ENCODE peak calls at places on chromosomes 7 and 10, in four cellular contexts. One of them, this sample, is unnamed.
A peak's percentile ranks its signal among the peaks of the same experiment; 100 is the strongest.

GRCh38 chr10:88841316-88842111 is 10.1 kb downstream of the ANKRD22 start:
- DNase-seq in activated CD8-positive, alpha-beta memory T cell treated with anti-CD3 and anti-CD28 coated beads, Interleukin-2, amount 50 U/mL, for 48 hours: no peak
- DNase-seq in adrenal gland: no peak
- DNase-seq in mammary epithelial cell: no peak
- DNase-seq in this sample: no peak

GRCh38 chr10:34689053-34689452 is 126.0 kb downstream of the PARD3 start:
- DNase-seq in activated CD8-positive, alpha-beta memory T cell treated with anti-CD3 and anti-CD28 coated beads, Interleukin-2, amount 50 U/mL, for 48 hours: no peak
- DNase-seq in mammary epithelial cell: no peak
- DNase-seq in adrenal gland: peak; percentile 44
- DNase-seq in this sample: peak; percentile 66

GRCh38 chr7:157817433-157817832 is 480.6 kb downstream of the DNAJB6 start:
- DNase-seq in mammary epithelial cell: no peak
- DNase-seq in activated CD8-positive, alpha-beta memory T cell treated with anti-CD3 and anti-CD28 coated beads, Interleukin-2, amount 50 U/mL, for 48 hours: no peak
- DNase-seq in adrenal gland: no peak
- DNase-seq in this sample: no peak

GRCh38 chr10:17578603-17579002 is 38.6 kb downstream of the HACD1 start:
- DNase-seq in adrenal gland: no peak
- DNase-seq in activated CD8-positive, alpha-beta memory T cell treated with anti-CD3 and anti-CD28 coated beads, Interleukin-2, amount 50 U/mL, for 48 hours: no peak
- DNase-seq in mammary epithelial cell: no peak
- DNase-seq in this sample: no peak

GRCh38 chr10:130188195-130189175 is 52.3 kb downstream of the GLRX3 start:
- DNase-seq in adrenal gland: no peak
- DNase-seq in activated CD8-positive, alpha-beta memory T cell treated with anti-CD3 and anti-CD28 coated beads, Interleukin-2, amount 50 U/mL, for 48 hours: no peak
- DNase-seq in mammary epithelial cell: no peak
- DNase-seq in this sample: no peak

GRCh38 chr7:75042299-75042698 is 31.3 kb downstream of the RCC1L start:
- DNase-seq in adrenal gland: no peak
- DNase-seq in activated CD8-positive, alpha-beta memory T cell treated with anti-CD3 and anti-CD28 coated beads, Interleukin-2, amount 50 U/mL, for 48 hours: no peak
- DNase-seq in mammary epithelial cell: no peak
- DNase-seq in this sample: no peak

GRCh38 chr10:106380706-106381105 is 783.8 kb downstream of the SORCS1 start:
- DNase-seq in adrenal gland: no peak
- DNase-seq in activated CD8-positive, alpha-beta memory T cell treated with anti-CD3 and anti-CD28 coated beads, Interleukin-2, amount 50 U/mL, for 48 hours: no peak
- DNase-seq in mammary epithelial cell: no peak
- DNase-seq in this sample: no peak

GRCh38 chr7:112508404-112508803 is 27.6 kb downstream of the LSMEM1 start:
- DNase-seq in activated CD8-positive, alpha-beta memory T cell treated with anti-CD3 and anti-CD28 coated beads, Interleukin-2, amount 50 U/mL, for 48 hours: no peak
- DNase-seq in adrenal gland: no peak
- DNase-seq in mammary epithelial cell: no peak
- DNase-seq in this sample: no peak

GRCh38 chr7:146255604-146256003 is 139.0 kb downstream of the CNTNAP2 start:
- DNase-seq in activated CD8-positive, alpha-beta memory T cell treated with anti-CD3 and anti-CD28 coated beads, Interleukin-2, amount 50 U/mL, for 48 hours: no peak
- DNase-seq in mammary epithelial cell: no peak
- DNase-seq in adrenal gland: no peak
- DNase-seq in this sample: no peak

GRCh38 chr7:17297243-17297642 is 1.2 kb upstream of the AHR start:
- DNase-seq in mammary epithelial cell: no peak
- DNase-seq in adrenal gland: no peak
- DNase-seq in activated CD8-positive, alpha-beta memory T cell treated with anti-CD3 and anti-CD28 coated beads, Interleukin-2, amount 50 U/mL, for 48 hours: no peak
- DNase-seq in this sample: no peak

GRCh38 chr10:128860574-128860973 is 606.5 kb upstream of the MGMT start:
- DNase-seq in adrenal gland: no peak
- DNase-seq in mammary epithelial cell: no peak
- DNase-seq in activated CD8-positive, alpha-beta memory T cell treated with anti-CD3 and anti-CD28 coated beads, Interleukin-2, amount 50 U/mL, for 48 hours: no peak
- DNase-seq in this sample: no peak

GRCh38 chr7:150986556-150986955 is 4.3 kb upstream of the NOS3 start:
- DNase-seq in activated CD8-positive, alpha-beta memory T cell treated with anti-CD3 and anti-CD28 coated beads, Interleukin-2, amount 50 U/mL, for 48 hours: no peak
- DNase-seq in adrenal gland: no peak
- DNase-seq in mammary epithelial cell: no peak
- DNase-seq in this sample: peak; percentile 71

GRCh38 chr7:127514499-127514898 is 70.9 kb downstream of the GCC1 start:
- DNase-seq in activated CD8-positive, alpha-beta memory T cell treated with anti-CD3 and anti-CD28 coated beads, Interleukin-2, amount 50 U/mL, for 48 hours: no peak
- DNase-seq in mammary epithelial cell: peak; percentile 11
- DNase-seq in adrenal gland: no peak
- DNase-seq in this sample: no peak

GRCh38 chr10:23331567-23332290 is 12.9 kb downstream of the C10orf67 start:
- DNase-seq in mammary epithelial cell: peak; percentile 90
- DNase-seq in activated CD8-positive, alpha-beta memory T cell treated with anti-CD3 and anti-CD28 coated beads, Interleukin-2, amount 50 U/mL, for 48 hours: no peak
- DNase-seq in adrenal gland: no peak
- DNase-seq in this sample: no peak

GRCh38 chr7:55245271-55245723 is 119.8 kb upstream of the LANCL2 start:
- DNase-seq in adrenal gland: no peak
- DNase-seq in mammary epithelial cell: no peak
- DNase-seq in activated CD8-positive, alpha-beta memory T cell treated with anti-CD3 and anti-CD28 coated beads, Interleukin-2, amount 50 U/mL, for 48 hours: no peak
- DNase-seq in this sample: no peak

GRCh38 chr7:155792315-155792960 is 19.8 kb downstream of the SHH start:
- DNase-seq in adrenal gland: no peak
- DNase-seq in mammary epithelial cell: no peak
- DNase-seq in activated CD8-positive, alpha-beta memory T cell treated with anti-CD3 and anti-CD28 coated beads, Interleukin-2, amount 50 U/mL, for 48 hours: no peak
- DNase-seq in this sample: no peak

GRCh38 chr7:92762853-92763252 is 73.5 kb downstream of the CDK6 start:
- DNase-seq in adrenal gland: no peak
- DNase-seq in activated CD8-positive, alpha-beta memory T cell treated with anti-CD3 and anti-CD28 coated beads, Interleukin-2, amount 50 U/mL, for 48 hours: no peak
- DNase-seq in mammary epithelial cell: no peak
- DNase-seq in this sample: no peak

GRCh38 chr7:104149822-104150221 is 58.0 kb downstream of the ORC5 start:
- DNase-seq in activated CD8-positive, alpha-beta memory T cell treated with anti-CD3 and anti-CD28 coated beads, Interleukin-2, amount 50 U/mL, for 48 hours: no peak
- DNase-seq in adrenal gland: no peak
- DNase-seq in mammary epithelial cell: no peak
- DNase-seq in this sample: no peak

GRCh38 chr7:46170792-46171191 is 249.7 kb upstream of the IGFBP3 start:
- DNase-seq in mammary epithelial cell: no peak
- DNase-seq in adrenal gland: no peak
- DNase-seq in activated CD8-positive, alpha-beta memory T cell treated with anti-CD3 and anti-CD28 coated beads, Interleukin-2, amount 50 U/mL, for 48 hours: no peak
- DNase-seq in this sample: no peak

GRCh38 chr10:126256864-126257263 is 131.4 kb downstream of the ADAM12 start:
- DNase-seq in adrenal gland: no peak
- DNase-seq in mammary epithelial cell: no peak
- DNase-seq in activated CD8-positive, alpha-beta memory T cell treated with anti-CD3 and anti-CD28 coated beads, Interleukin-2, amount 50 U/mL, for 48 hours: no peak
- DNase-seq in this sample: no peak

GRCh38 chr10:87861566-87861952 is 1.8 kb downstream of the KLLN start:
- DNase-seq in activated CD8-positive, alpha-beta memory T cell treated with anti-CD3 and anti-CD28 coated beads, Interleukin-2, amount 50 U/mL, for 48 hours: no peak
- DNase-seq in mammary epithelial cell: peak; percentile 87
- DNase-seq in adrenal gland: peak; percentile 86
- DNase-seq in this sample: peak; percentile 90

GRCh38 chr10:124677871-124678565 is 66.2 kb downstream of the FAM53B start:
- DNase-seq in activated CD8-positive, alpha-beta memory T cell treated with anti-CD3 and anti-CD28 coated beads, Interleukin-2, amount 50 U/mL, for 48 hours: no peak
- DNase-seq in mammary epithelial cell: no peak
- DNase-seq in adrenal gland: no peak
- DNase-seq in this sample: peak; percentile 68

GRCh38 chr10:88640186-88640585 is 24.1 kb upstream of the LIPF start:
- DNase-seq in adrenal gland: no peak
- DNase-seq in activated CD8-positive, alpha-beta memory T cell treated with anti-CD3 and anti-CD28 coated beads, Interleukin-2, amount 50 U/mL, for 48 hours: no peak
- DNase-seq in mammary epithelial cell: no peak
- DNase-seq in this sample: no peak

GRCh38 chr7:134925766-134926165 is 60.5 kb upstream of the AGBL3 start:
- DNase-seq in mammary epithelial cell: no peak
- DNase-seq in adrenal gland: no peak
- DNase-seq in activated CD8-positive, alpha-beta memory T cell treated with anti-CD3 and anti-CD28 coated beads, Interleukin-2, amount 50 U/mL, for 48 hours: no peak
- DNase-seq in this sample: no peak

GRCh38 chr7:69516208-69516820 is 82.0 kb upstream of the AUTS2 start:
- DNase-seq in activated CD8-positive, alpha-beta memory T cell treated with anti-CD3 and anti-CD28 coated beads, Interleukin-2, amount 50 U/mL, for 48 hours: no peak
- DNase-seq in mammary epithelial cell: no peak
- DNase-seq in adrenal gland: no peak
- DNase-seq in this sample: no peak

GRCh38 chr10:11886851-11887250 is 63.7 kb downstream of the PROSER2 start:
- DNase-seq in adrenal gland: no peak
- DNase-seq in activated CD8-positive, alpha-beta memory T cell treated with anti-CD3 and anti-CD28 coated beads, Interleukin-2, amount 50 U/mL, for 48 hours: no peak
- DNase-seq in mammary epithelial cell: peak; percentile 76
- DNase-seq in this sample: no peak

GRCh38 chr7:17530249-17530648 is 231.8 kb downstream of the AHR start:
- DNase-seq in adrenal gland: no peak
- DNase-seq in activated CD8-positive, alpha-beta memory T cell treated with anti-CD3 and anti-CD28 coated beads, Interleukin-2, amount 50 U/mL, for 48 hours: no peak
- DNase-seq in mammary epithelial cell: no peak
- DNase-seq in this sample: no peak

GRCh38 chr7:138934861-138935260 is 46.3 kb downstream of the KIAA1549 start:
- DNase-seq in activated CD8-positive, alpha-beta memory T cell treated with anti-CD3 and anti-CD28 coated beads, Interleukin-2, amount 50 U/mL, for 48 hours: no peak
- DNase-seq in mammary epithelial cell: peak; percentile 50
- DNase-seq in adrenal gland: no peak
- DNase-seq in this sample: no peak

GRCh38 chr10:43973801-43974200 is 325.1 kb upstream of the ZNF32 start:
- DNase-seq in activated CD8-positive, alpha-beta memory T cell treated with anti-CD3 and anti-CD28 coated beads, Interleukin-2, amount 50 U/mL, for 48 hours: no peak
- DNase-seq in mammary epithelial cell: no peak
- DNase-seq in adrenal gland: no peak
- DNase-seq in this sample: no peak

GRCh38 chr7:16803881-16804673 is 722 bp downstream of the AGR2 start:
- DNase-seq in adrenal gland: no peak
- DNase-seq in activated CD8-positive, alpha-beta memory T cell treated with anti-CD3 and anti-CD28 coated beads, Interleukin-2, amount 50 U/mL, for 48 hours: no peak
- DNase-seq in mammary epithelial cell: no peak
- DNase-seq in this sample: no peak

This sample was measured in right cardiac atrium.